ENCODE peak calls at places on chromosome 10, in ten cellular contexts. One of them, this sample, is unnamed. For H3K27me3, the result is how much of the 10 kb centered on the place peaks cover.

GRCh38 chr10:71143610-71144009 is 68.8 kb upstream of the UNC5B start:
- DNase-seq in bronchial epithelial cell: no peak
- DNase-seq in tibial artery: no peak
- DNase-seq in cardiac muscle cell: no peak
- DNase-seq in PC-9: no peak
- DNase-seq in mammary epithelial cell: no peak
- DNase-seq in body of pancreas: no peak
- DNase-seq in breast epithelium: peak
- DNase-seq in brain microvascular endothelial cell: no peak
- DNase-seq in colonic mucosa: no peak
- DNase-seq in this sample: no peak

GRCh38 chr10:26697922-26698608 is 564 bp downstream of the PDSS1 start:
- DNase-seq in bronchial epithelial cell: no peak
- DNase-seq in tibial artery: no peak
- DNase-seq in cardiac muscle cell: no peak
- DNase-seq in PC-9: no peak
- DNase-seq in mammary epithelial cell: peak
- DNase-seq in body of pancreas: no peak
- DNase-seq in breast epithelium: no peak
- DNase-seq in brain microvascular endothelial cell: no peak
- DNase-seq in colonic mucosa: no peak
- DNase-seq in this sample: no peak

GRCh38 chr10:86693721-86694369 is 25.5 kb downstream of the LDB3 start:
- DNase-seq in bronchial epithelial cell: peak
- DNase-seq in tibial artery: peak
- DNase-seq in cardiac muscle cell: peak
- DNase-seq in PC-9: no peak
- DNase-seq in mammary epithelial cell: no peak
- DNase-seq in body of pancreas: peak
- DNase-seq in breast epithelium: peak
- DNase-seq in brain microvascular endothelial cell: peak
- DNase-seq in colonic mucosa: peak
- DNase-seq in this sample: peak

GRCh38 chr10:124001391-124002260 is 91.8 kb downstream of the CHST15 start:
- DNase-seq in bronchial epithelial cell: no peak
- DNase-seq in tibial artery: no peak
- DNase-seq in cardiac muscle cell: no peak
- DNase-seq in PC-9: no peak
- DNase-seq in mammary epithelial cell: no peak
- DNase-seq in body of pancreas: no peak
- DNase-seq in breast epithelium: peak
- DNase-seq in brain microvascular endothelial cell: no peak
- DNase-seq in colonic mucosa: peak
- DNase-seq in this sample: no peak

GRCh38 chr10:95430231-95430951 is 130.8 kb downstream of the SORBS1 start:
- DNase-seq in bronchial epithelial cell: peak
- DNase-seq in tibial artery: no peak
- DNase-seq in cardiac muscle cell: peak
- DNase-seq in PC-9: peak
- DNase-seq in mammary epithelial cell: peak
- DNase-seq in body of pancreas: peak
- DNase-seq in breast epithelium: peak
- DNase-seq in brain microvascular endothelial cell: peak
- DNase-seq in colonic mucosa: peak
- DNase-seq in this sample: peak

GRCh38 chr10:4635883-4636282 is 190.1 kb upstream of the AKR1E2 start:
- DNase-seq in bronchial epithelial cell: no peak
- DNase-seq in tibial artery: no peak
- DNase-seq in cardiac muscle cell: no peak
- DNase-seq in PC-9: no peak
- DNase-seq in mammary epithelial cell: no peak
- DNase-seq in body of pancreas: no peak
- DNase-seq in breast epithelium: no peak
- DNase-seq in brain microvascular endothelial cell: no peak
- DNase-seq in colonic mucosa: no peak
- DNase-seq in this sample: no peak

GRCh38 chr10:88707429-88708110 is 1.5 kb downstream of the LIPK start:
- DNase-seq in bronchial epithelial cell: peak
- DNase-seq in tibial artery: no peak
- DNase-seq in cardiac muscle cell: peak
- DNase-seq in PC-9: peak
- DNase-seq in mammary epithelial cell: peak
- DNase-seq in body of pancreas: no peak
- DNase-seq in breast epithelium: no peak
- DNase-seq in brain microvascular endothelial cell: peak
- DNase-seq in colonic mucosa: no peak
- DNase-seq in this sample: peak

GRCh38 chr10:123454987-123455386 is 211.2 kb upstream of the GPR26 start:
- DNase-seq in bronchial epithelial cell: no peak
- DNase-seq in tibial artery: no peak
- DNase-seq in cardiac muscle cell: no peak
- DNase-seq in PC-9: no peak
- DNase-seq in mammary epithelial cell: no peak
- DNase-seq in body of pancreas: no peak
- DNase-seq in breast epithelium: no peak
- DNase-seq in brain microvascular endothelial cell: no peak
- DNase-seq in colonic mucosa: no peak
- DNase-seq in this sample: no peak

GRCh38 chr10:96863922-96864543 is 31.9 kb downstream of the LCOR start:
- DNase-seq in bronchial epithelial cell: peak
- DNase-seq in tibial artery: no peak
- DNase-seq in cardiac muscle cell: peak
- DNase-seq in PC-9: peak
- DNase-seq in mammary epithelial cell: peak
- DNase-seq in body of pancreas: no peak
- DNase-seq in breast epithelium: no peak
- DNase-seq in brain microvascular endothelial cell: no peak
- DNase-seq in colonic mucosa: no peak
- DNase-seq in this sample: peak

GRCh38 chr10:18699849-18700554 is 40.8 kb downstream of the ARL5B start:
- DNase-seq in bronchial epithelial cell: no peak
- DNase-seq in tibial artery: no peak
- DNase-seq in cardiac muscle cell: no peak
- DNase-seq in PC-9: no peak
- DNase-seq in mammary epithelial cell: no peak
- DNase-seq in body of pancreas: no peak
- DNase-seq in breast epithelium: no peak
- DNase-seq in brain microvascular endothelial cell: no peak
- DNase-seq in colonic mucosa: no peak
- DNase-seq in this sample: no peak

DNA sequence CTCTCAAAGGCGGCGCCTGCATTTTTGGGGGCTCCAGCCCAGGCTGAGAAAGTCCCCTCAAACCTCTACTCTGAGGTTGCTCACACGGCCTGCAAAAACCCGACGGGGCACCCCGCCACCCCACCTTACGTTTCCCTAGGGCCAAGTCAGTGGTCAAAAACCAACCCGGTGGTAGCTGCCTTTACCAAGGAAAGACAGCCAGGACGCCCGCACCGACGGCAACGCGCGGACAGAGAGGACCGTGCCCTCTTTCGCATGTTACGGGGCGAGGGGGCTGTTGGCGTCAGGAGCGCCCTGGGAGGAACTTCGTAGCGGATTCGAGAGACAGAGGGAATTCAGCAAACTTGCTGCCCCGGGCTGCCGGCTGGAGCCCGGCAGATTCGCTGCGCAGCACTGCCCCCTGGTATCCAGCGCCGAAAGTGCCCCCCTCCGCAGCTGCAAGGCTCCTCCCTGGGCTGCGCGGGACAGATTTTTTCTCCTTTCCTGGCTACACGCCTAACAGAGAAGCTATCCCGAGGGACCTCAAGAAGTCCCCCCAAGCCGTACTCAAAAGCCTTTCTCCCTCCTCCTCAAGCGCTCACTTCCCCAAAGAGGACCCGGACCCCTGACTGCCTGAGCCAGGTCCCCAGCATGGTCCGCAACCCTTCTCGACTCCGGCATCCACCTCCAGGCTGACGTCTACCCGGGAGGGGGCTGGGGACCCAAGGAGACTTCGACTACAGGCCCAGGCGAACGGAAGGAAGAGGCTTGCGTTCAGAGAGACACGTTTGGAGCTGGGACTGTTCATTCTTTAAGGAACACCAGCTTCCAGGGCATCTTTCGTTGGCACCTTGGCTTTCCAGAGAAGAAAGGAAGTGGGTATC is 27.7 kb upstream of the VAX1 start:
- DNase-seq in bronchial epithelial cell: no peak
- DNase-seq in tibial artery: no peak
- DNase-seq in cardiac muscle cell: peak
- DNase-seq in PC-9: no peak
- DNase-seq in mammary epithelial cell: peak
- DNase-seq in body of pancreas: peak
- DNase-seq in breast epithelium: no peak
- DNase-seq in brain microvascular endothelial cell: peak
- DNase-seq in colonic mucosa: no peak
- DNase-seq in this sample: no peak
- H3K27me3 ChIP-seq in bronchial epithelial cell: half or more
- H3K27me3 ChIP-seq in tibial artery: under half
- H3K27me3 ChIP-seq in cardiac muscle cell: half or more
- H3K27me3 ChIP-seq in PC-9: under half
- H3K27me3 ChIP-seq in mammary epithelial cell: half or more
- H3K27me3 ChIP-seq in body of pancreas: half or more
- H3K27me3 ChIP-seq in breast epithelium: half or more
- H3K27me3 ChIP-seq in brain microvascular endothelial cell: half or more
- H3K27me3 ChIP-seq in colonic mucosa: half or more
- H3K27me3 ChIP-seq in this sample: half or more

DNA sequence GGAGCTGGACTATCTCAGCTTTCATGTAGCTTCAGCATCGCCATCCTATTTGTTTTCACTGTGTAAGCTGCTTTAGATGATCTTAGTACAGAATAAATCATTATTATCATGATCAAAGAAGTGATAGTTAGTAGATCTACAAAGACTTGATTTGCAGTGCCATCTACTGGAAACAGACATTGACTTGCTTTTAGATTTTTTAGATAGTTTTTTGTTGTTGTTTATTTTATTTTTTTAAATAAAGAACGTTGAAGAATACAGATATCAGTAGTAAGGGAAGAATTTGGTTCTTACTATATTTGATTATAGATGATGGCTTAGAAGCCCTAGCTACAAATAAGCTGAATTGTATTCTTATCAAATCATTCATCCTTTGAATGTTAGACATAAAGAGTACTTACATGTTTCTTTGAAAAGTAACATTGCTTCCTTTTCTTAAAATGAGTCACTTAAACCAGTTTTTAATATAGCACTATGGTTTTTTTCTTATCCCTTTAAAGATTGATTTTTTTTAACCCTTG is 6.3 kb upstream of the SFMBT2 start:
- DNase-seq in bronchial epithelial cell: peak
- DNase-seq in tibial artery: no peak
- DNase-seq in cardiac muscle cell: peak
- DNase-seq in PC-9: no peak
- DNase-seq in mammary epithelial cell: no peak
- DNase-seq in body of pancreas: no peak
- DNase-seq in breast epithelium: no peak
- DNase-seq in brain microvascular endothelial cell: peak
- DNase-seq in colonic mucosa: no peak
- DNase-seq in this sample: no peak
- TF ChIP-seq CTCF in bronchial epithelial cell: peak
- TF ChIP-seq CTCF in tibial artery: peak
- TF ChIP-seq CTCF in cardiac muscle cell: peak
- TF ChIP-seq CTCF in PC-9: peak
- TF ChIP-seq CTCF in mammary epithelial cell: peak
- TF ChIP-seq CTCF in body of pancreas: peak
- TF ChIP-seq CTCF in breast epithelium: peak
- TF ChIP-seq CTCF in brain microvascular endothelial cell: peak
- TF ChIP-seq CTCF in colonic mucosa: peak
- TF ChIP-seq CTCF in this sample: peak

DNA sequence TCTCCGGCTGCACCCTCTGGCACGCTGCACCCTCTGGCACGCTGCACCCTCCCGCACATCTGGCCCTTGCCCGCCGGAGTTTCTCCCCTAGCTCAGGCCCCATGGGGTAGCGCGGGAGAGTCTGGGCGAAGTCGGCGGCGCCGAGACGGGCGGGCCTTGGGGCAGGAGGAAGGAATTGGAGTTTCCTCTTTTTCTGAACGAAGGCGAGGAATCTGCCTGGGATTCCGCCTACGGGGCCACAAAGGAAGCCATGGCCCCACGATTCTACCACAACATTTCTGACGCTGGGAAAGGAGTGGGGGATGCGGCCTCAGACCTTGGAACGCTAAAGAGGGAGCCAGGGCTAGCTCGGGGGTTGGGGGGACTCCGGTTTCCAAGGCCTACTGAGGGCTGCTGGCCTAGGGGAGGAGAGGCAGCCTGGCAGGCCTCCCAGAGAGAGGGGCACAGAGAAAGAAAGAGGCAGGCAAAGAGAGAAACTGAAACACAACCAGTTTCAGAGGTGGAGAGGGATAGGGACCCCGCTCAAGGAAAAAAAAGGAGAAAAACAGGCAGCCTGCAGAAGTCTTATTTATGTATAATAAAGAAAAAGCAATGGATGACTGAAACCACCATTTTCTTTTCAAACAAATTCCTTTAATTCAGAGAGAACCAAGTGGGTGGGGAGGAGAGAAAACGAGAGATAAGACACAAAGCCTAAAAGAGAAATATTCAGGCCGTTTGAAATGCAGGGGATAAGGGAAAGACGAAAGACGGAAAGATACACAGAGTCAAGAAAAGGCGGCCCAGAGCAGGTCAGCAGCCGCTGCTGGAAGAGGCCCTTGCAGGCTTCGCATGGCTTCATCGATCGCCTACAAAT is 4.3 kb downstream of the TLX1 start:
- DNase-seq in bronchial epithelial cell: no peak
- DNase-seq in tibial artery: no peak
- DNase-seq in cardiac muscle cell: no peak
- DNase-seq in PC-9: no peak
- DNase-seq in mammary epithelial cell: no peak
- DNase-seq in body of pancreas: no peak
- DNase-seq in breast epithelium: no peak
- DNase-seq in brain microvascular endothelial cell: no peak
- DNase-seq in colonic mucosa: no peak
- DNase-seq in this sample: no peak
- H3K27me3 ChIP-seq in bronchial epithelial cell: half or more
- H3K27me3 ChIP-seq in tibial artery: under half
- H3K27me3 ChIP-seq in cardiac muscle cell: half or more
- H3K27me3 ChIP-seq in PC-9: under half
- H3K27me3 ChIP-seq in mammary epithelial cell: half or more
- H3K27me3 ChIP-seq in body of pancreas: half or more
- H3K27me3 ChIP-seq in breast epithelium: half or more
- H3K27me3 ChIP-seq in brain microvascular endothelial cell: half or more
- H3K27me3 ChIP-seq in colonic mucosa: half or more
- H3K27me3 ChIP-seq in this sample: half or more

DNA sequence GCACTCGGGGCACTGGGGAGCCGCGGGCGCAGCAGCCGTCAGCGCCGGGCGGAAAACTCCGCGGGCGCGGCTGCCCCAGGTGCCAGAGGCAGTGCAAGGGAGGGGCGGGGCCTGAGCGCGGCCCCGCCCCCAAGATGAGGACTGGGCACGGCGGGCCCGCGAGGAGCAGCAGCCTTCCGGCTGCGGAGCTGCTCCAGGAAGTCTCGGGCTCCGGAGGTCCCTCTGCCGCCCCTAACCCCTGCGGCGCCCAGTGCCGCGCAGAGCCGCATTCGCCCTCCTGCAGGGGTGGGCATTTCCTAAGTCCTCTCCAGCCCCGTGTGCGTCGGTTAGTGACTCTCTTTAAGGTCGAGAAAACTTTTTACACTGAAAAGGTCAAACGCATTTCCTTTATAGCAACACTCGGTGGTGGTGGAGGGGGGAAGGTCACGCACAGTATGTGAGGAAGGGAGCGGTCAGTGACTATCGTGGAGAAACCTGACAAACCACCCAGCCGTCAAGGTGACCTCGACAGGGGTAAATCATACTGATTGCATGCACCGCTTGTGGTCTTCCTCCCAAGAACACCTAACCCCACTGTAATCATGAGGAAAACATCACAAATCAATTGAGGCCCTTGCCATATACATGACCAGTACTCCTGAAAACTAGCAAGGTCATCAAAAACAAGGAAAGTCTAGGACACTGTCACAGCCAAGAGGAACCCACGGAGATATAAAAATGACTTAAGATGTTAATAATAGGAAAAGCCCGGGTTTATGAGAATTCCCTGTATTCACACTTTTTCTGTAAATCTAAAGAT is at the start of gene ANXA11:
- DNase-seq in bronchial epithelial cell: peak
- DNase-seq in tibial artery: peak
- DNase-seq in cardiac muscle cell: peak
- DNase-seq in PC-9: peak
- DNase-seq in mammary epithelial cell: peak
- DNase-seq in body of pancreas: peak
- DNase-seq in breast epithelium: peak
- DNase-seq in brain microvascular endothelial cell: peak
- DNase-seq in colonic mucosa: peak
- DNase-seq in this sample: peak
- TF ChIP-seq CTCF in bronchial epithelial cell: no peak
- TF ChIP-seq CTCF in tibial artery: no peak
- TF ChIP-seq CTCF in cardiac muscle cell: no peak
- TF ChIP-seq CTCF in PC-9: no peak
- TF ChIP-seq CTCF in mammary epithelial cell: no peak
- TF ChIP-seq CTCF in body of pancreas: peak
- TF ChIP-seq CTCF in breast epithelium: no peak
- TF ChIP-seq CTCF in brain microvascular endothelial cell: no peak
- TF ChIP-seq CTCF in colonic mucosa: no peak
- TF ChIP-seq CTCF in this sample: peak

This sample was measured in foreskin keratinocyte.